ENCODE peak calls at places on chromosomes 7 and 10, in seven cellular contexts. E is fibroblast of lung, P is left lung, W is transverse colon, B is mucosa of descending colon, I is stomach, T is choroid plexus epithelial cell. Z is an unnamed sample.

GRCh38 chr10:21953585-21954057 is 49.9 kb downstream of the DNAJC1 start:
- DNase-seq in W (no peak), B (no peak), I (no peak), P (no peak), E (peak), T (peak), Z (peak)

GRCh38 chr7:108066486-108066885 is 63.5 kb upstream of the LAMB1 start:
- DNase-seq in P (no peak), I (no peak), T (peak), B (no peak), E (no peak), W (no peak), Z (no peak)

GRCh38 chr7:28602282-28602681 is 190.0 kb downstream of the CREB5 start:
- DNase-seq in I (no peak), B (no peak), P (no peak), E (no peak), T (no peak), W (no peak), Z (no peak)

GRCh38 chr10:58704226-58705200 is 191.8 kb downstream of the BICC1 start:
- DNase-seq in I (no peak), E (peak), P (no peak), B (no peak), T (peak), W (no peak), Z (peak)

GRCh38 chr7:85090919-85091567 is 95.8 kb downstream of the SEMA3D start:
- DNase-seq in I (no peak), W (no peak), B (no peak), E (no peak), T (no peak), P (no peak), Z (no peak)

GRCh38 chr7:5824297-5824610 is 42.8 kb upstream of the RNF216 start:
- DNase-seq in E (no peak), W (no peak), B (no peak), I (no peak), P (no peak), T (no peak), Z (no peak)

GRCh38 chr10:45420453-45421192 is 46.6 kb downstream of the ALOX5 start:
- DNase-seq in W (peak), T (peak), E (peak), B (peak), I (peak), P (peak), Z (peak)

GRCh38 chr7:151402029-151402835 is 7.6 kb downstream of the WDR86 start:
- DNase-seq in T (no peak), I (no peak), W (no peak), B (no peak), E (no peak), P (no peak), Z (no peak)

GRCh38 chr7:22601028-22601795 is 101.2 kb upstream of the STEAP1B start:
- DNase-seq in B (no peak), I (no peak), P (no peak), W (no peak), T (no peak), E (no peak), Z (no peak)

GRCh38 chr10:15348579-15348978 is 22.5 kb downstream of the FAM171A1 start:
- DNase-seq in I (no peak), E (no peak), W (no peak), T (no peak), P (no peak), B (no peak), Z (no peak)

GRCh38 chr10:31296754-31297153 is 22.3 kb upstream of the ZEB1 start:
- DNase-seq in I (no peak), B (no peak), T (no peak), W (no peak), P (no peak), E (no peak), Z (no peak)

GRCh38 chr7:140518370-140519006 is 39.2 kb upstream of the MKRN1 start:
- DNase-seq in T (no peak), P (no peak), E (no peak), I (no peak), W (no peak), B (no peak), Z (no peak)

GRCh38 chr7:58086461-58086860 is 636.5 kb downstream of the ZNF716 start:
- DNase-seq in W (no peak), P (peak), I (peak), B (no peak), E (no peak), T (no peak), Z (no peak)

GRCh38 chr7:24912424-24912823 is 67.6 kb downstream of the OSBPL3 start:
- DNase-seq in T (no peak), I (no peak), E (no peak), B (no peak), P (no peak), W (no peak), Z (no peak)

DNA sequence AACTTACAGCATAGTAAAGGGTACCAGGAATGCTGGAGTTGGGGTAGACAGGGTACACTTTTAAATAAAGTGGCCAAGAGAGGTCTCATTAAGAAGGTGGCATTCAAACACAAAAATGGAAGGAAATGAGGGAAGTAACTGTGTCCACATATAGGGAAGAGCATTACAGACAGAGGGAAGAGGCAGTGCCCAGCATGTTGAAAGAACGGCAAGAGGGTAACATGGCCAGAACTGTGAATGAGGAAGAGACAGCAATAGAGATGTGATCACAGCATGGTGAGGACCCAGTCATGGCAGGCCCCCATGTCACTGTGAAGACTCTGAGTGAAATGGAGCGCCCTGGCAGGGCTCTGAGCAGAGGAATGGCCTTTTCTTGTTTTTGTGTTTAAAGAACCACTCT is 35.1 kb upstream of the ZNRF2 start:
- DNase-seq in T (no peak), P (no peak), W (no peak), E (no peak), I (no peak), B (no peak), Z (no peak)
- H3K4me3 ChIP-seq in T (no peak), P (no peak), W (no peak), E (no peak), I (no peak), B (no peak), Z (no peak)

DNA sequence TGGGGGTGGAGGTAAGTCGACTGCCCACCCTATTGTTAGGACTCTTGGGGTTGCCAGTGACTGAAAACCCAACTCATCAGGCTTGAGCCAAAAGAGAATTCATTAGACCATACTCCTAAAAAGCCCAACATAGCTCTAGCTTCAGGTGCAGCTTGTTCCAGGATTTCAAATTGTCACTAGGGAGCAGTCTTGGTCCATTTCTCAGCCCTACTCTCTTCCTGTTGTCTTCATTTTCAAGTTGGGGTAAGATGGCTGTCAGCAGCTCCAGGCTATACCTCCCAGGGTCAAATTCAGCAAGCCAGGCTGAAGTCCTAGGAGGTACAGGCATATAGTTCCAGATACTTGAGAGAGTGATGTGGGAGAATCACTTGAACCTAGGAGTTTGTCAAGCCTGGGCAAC is 14.9 kb upstream of the COL13A1 start:
- DNase-seq in E (peak), B (no peak), T (peak), P (no peak), W (no peak), I (no peak), Z (peak)
- TF ChIP-seq CTCF in E (peak), B (no peak), T (peak), P (no peak), W (peak), I (no peak), Z (peak)

DNA sequence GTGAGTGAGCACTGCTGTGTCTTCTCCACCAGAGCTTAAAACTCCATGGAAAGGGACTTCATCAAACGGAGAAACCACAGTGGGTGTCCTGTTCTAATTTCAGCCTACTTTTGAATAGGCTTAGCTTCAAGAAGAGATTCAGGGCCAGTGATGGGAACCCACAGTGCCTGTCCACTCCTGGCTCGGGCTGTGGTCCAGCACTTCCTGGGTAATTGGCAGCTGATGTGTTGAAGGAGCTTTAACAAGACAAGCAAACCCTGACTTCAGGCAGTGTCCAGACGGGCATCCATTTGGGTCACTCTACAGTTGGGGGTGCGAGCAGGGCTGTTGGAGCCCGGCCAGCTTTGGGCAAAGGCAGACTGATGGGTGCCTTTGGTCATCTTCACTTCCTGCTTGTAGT is 14.5 kb downstream of the VWC2 start:
- DNase-seq in B (no peak), P (no peak), T (no peak), W (no peak), E (no peak), I (no peak), Z (no peak)
- H3K4me3 ChIP-seq in B (no peak), P (no peak), T (no peak), W (no peak), E (no peak), I (no peak), Z (no peak)

GRCh38 chr10:83184641-83185040 is 954.7 kb upstream of the GHITM start:
- DNase-seq in B (no peak), I (no peak), W (no peak), P (no peak), T (no peak), E (peak), Z (no peak)

GRCh38 chr10:83195021-83195420 is 944.3 kb upstream of the GHITM start:
- DNase-seq in E (no peak), W (no peak), T (no peak), I (no peak), P (no peak), B (no peak), Z (no peak)

DNA sequence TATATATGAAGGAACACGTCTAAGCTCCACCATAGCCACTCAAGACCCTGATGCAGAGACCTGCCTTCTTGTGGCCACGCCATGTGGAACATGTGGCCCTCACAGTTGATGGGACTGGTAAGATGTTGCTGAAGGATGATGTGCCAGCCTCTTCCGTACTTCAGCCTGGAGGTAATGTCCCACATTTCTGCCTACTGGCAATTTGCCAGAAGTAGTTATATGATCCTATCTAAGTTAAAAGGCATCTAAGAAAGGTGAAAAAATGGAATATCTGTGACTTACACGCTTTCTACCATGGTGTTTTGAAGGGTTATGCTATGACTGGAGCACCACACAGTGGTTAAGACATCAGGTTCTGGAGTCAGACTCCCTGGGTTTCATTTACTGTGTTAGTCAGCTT is 948.7 kb upstream of the GHITM start:
- DNase-seq in P (no peak), W (no peak), T (no peak), I (no peak), E (no peak), B (no peak), Z (no peak)
- TF ChIP-seq CTCF in P (no peak), W (no peak), T (no peak), I (no peak), E (no peak), B (no peak), Z (no peak)

GRCh38 chr10:103820101-103821062 is 35.0 kb downstream of the SH3PXD2A start:
- DNase-seq in I (peak), T (peak), E (peak), B (peak), W (peak), P (peak), Z (peak)

GRCh38 chr10:103818110-103818509 is 37.3 kb downstream of the SH3PXD2A start:
- DNase-seq in I (no peak), E (peak), P (no peak), B (no peak), T (no peak), W (no peak), Z (no peak)

GRCh38 chr10:103822052-103822716 is 33.2 kb downstream of the SH3PXD2A start:
- DNase-seq in B (no peak), W (no peak), E (no peak), T (no peak), P (no peak), I (no peak), Z (no peak)

GRCh38 chr10:103816431-103816830 is 38.9 kb downstream of the SH3PXD2A start:
- DNase-seq in I (no peak), E (peak), P (no peak), T (peak), B (no peak), W (no peak), Z (peak)

GRCh38 chr10:103818765-103819374 is 36.5 kb downstream of the SH3PXD2A start:
- DNase-seq in W (no peak), T (no peak), P (no peak), B (peak), E (no peak), I (no peak), Z (no peak)
- H3K4me3 ChIP-seq in W (no peak), T (no peak), P (no peak), B (no peak), E (no peak), I (no peak), Z (no peak)

DNA sequence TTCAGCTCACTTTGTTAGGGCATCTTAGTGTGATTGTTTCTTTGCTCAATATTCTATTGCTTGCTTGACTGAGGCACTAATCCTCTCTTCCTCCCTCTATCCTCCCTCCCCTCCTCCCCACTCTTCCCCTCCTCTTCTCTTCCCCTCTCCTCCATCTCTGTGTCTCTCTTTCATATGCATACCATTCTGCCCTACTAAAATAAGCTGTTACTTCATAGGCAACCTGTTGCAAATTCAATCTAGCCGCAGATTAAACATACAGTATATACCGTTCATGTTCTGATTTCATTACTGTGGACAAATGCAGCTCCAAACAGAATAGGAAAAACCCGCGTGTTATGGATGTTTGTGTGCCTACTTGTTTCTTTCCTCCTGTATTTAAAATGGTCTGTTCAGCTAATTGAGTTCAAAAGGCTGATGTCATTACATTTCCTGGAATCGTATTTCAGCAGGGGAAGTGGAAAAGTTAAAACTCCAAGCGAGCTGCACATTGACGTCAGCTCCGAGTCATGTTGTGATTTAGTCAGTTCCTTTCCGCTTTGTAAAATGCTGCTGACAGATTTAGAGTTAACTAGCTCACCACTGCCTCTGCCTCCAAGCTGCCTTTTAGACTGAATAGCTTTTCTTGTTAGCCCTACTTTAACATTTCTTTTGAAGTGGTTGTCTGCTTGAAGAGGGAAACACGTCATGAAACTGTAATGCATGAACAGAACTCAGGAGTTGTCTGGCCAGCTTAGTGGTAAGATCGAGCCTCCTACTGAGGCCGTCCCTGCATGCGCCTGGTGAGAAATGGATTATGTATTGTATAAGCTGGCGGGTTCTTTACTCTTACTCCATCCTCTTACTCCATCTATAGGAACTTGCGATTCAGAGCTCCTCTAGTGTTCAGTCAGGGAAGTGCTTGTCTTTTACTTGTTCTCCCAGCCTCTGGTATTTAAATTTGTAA is 69.0 kb downstream of the CREM start:
- DNase-seq in B (peak), P (no peak), I (peak), T (peak), E (peak), W (peak), Z (peak)
- TF ChIP-seq CTCF in B (peak), P (peak), I (peak), T (peak), E (peak), W (peak), Z (peak)

GRCh38 chr7:149285581-149285975 is 23.6 kb downstream of the ZNF783 start:
- DNase-seq in P (peak), B (peak), T (peak), I (no peak), W (peak), E (peak), Z (peak)
- H3K4me3 ChIP-seq in P (peak), B (no peak), T (peak), I (peak), W (peak), E (peak), Z (peak)

Z was measured in astrocyte of the spinal cord.